ENCODE peak calls at places on chromosomes 12 and 14, in seven cellular contexts. One of them, this sample, is unnamed.

GRCh38 chr14:50425816-50426215 is 29.1 kb upstream of the CDKL1 start:
- DNase-seq in NCI-H2107: no peak
- DNase-seq in GM18507: no peak
- DNase-seq in iris pigment epithelial cell: peak
- DNase-seq in CD8-positive, alpha-beta T cell: no peak
- DNase-seq in BJ: peak
- DNase-seq in fibroblast of lung: peak
- DNase-seq in this sample: peak

GRCh38 chr14:72518809-72519377 is 375.0 kb downstream of the DPF3 start:
- DNase-seq in NCI-H2107: no peak
- DNase-seq in GM18507: peak
- DNase-seq in iris pigment epithelial cell: no peak
- DNase-seq in CD8-positive, alpha-beta T cell: peak
- DNase-seq in BJ: no peak
- DNase-seq in fibroblast of lung: no peak
- DNase-seq in this sample: no peak

GRCh38 chr14:62162998-62163589 is 400.9 kb downstream of the SNAPC1 start:
- DNase-seq in NCI-H2107: peak
- DNase-seq in GM18507: no peak
- DNase-seq in iris pigment epithelial cell: peak
- DNase-seq in CD8-positive, alpha-beta T cell: no peak
- DNase-seq in BJ: no peak
- DNase-seq in fibroblast of lung: peak
- DNase-seq in this sample: peak

GRCh38 chr12:47773062-47773857 is at the start of gene SLC48A1:
- DNase-seq in NCI-H2107: peak
- DNase-seq in GM18507: peak
- DNase-seq in iris pigment epithelial cell: peak
- DNase-seq in CD8-positive, alpha-beta T cell: peak
- DNase-seq in BJ: no peak
- DNase-seq in fibroblast of lung: peak
- DNase-seq in this sample: no peak

GRCh38 chr12:6998708-6999451 is 19.4 kb downstream of the LPCAT3 start:
- DNase-seq in NCI-H2107: no peak
- DNase-seq in GM18507: no peak
- DNase-seq in iris pigment epithelial cell: no peak
- DNase-seq in CD8-positive, alpha-beta T cell: no peak
- DNase-seq in BJ: no peak
- DNase-seq in fibroblast of lung: no peak
- DNase-seq in this sample: no peak

GRCh38 chr14:106872619-106873446 is 1346.5 kb downstream of the TMEM121 start:
- DNase-seq in NCI-H2107: peak
- DNase-seq in GM18507: no peak
- DNase-seq in iris pigment epithelial cell: peak
- DNase-seq in CD8-positive, alpha-beta T cell: peak
- DNase-seq in BJ: no peak
- DNase-seq in fibroblast of lung: no peak
- DNase-seq in this sample: no peak

GRCh38 chr14:77738559-77739250 is 22.3 kb downstream of the SNW1 start:
- DNase-seq in NCI-H2107: no peak
- DNase-seq in GM18507: no peak
- DNase-seq in iris pigment epithelial cell: peak
- DNase-seq in CD8-positive, alpha-beta T cell: no peak
- DNase-seq in BJ: no peak
- DNase-seq in fibroblast of lung: no peak
- DNase-seq in this sample: peak

GRCh38 chr12:16473610-16474326 is 126.3 kb downstream of the MGST1 start:
- DNase-seq in NCI-H2107: peak
- DNase-seq in GM18507: no peak
- DNase-seq in iris pigment epithelial cell: peak
- DNase-seq in CD8-positive, alpha-beta T cell: no peak
- DNase-seq in BJ: no peak
- DNase-seq in fibroblast of lung: peak
- DNase-seq in this sample: peak

GRCh38 chr12:41310367-41310766 is 122.2 kb downstream of the PDZRN4 start:
- DNase-seq in NCI-H2107: no peak
- DNase-seq in GM18507: no peak
- DNase-seq in iris pigment epithelial cell: no peak
- DNase-seq in CD8-positive, alpha-beta T cell: no peak
- DNase-seq in BJ: no peak
- DNase-seq in fibroblast of lung: no peak
- DNase-seq in this sample: no peak

GRCh38 chr14:78933948-78934524 is 763.9 kb downstream of the NRXN3 start:
- DNase-seq in NCI-H2107: no peak
- DNase-seq in GM18507: no peak
- DNase-seq in iris pigment epithelial cell: peak
- DNase-seq in CD8-positive, alpha-beta T cell: no peak
- DNase-seq in BJ: no peak
- DNase-seq in fibroblast of lung: peak
- DNase-seq in this sample: peak

GRCh38 chr12:68617160-68617926 is 6.6 kb downstream of the RAP1B start:
- DNase-seq in NCI-H2107: no peak
- DNase-seq in GM18507: no peak
- DNase-seq in iris pigment epithelial cell: peak
- DNase-seq in CD8-positive, alpha-beta T cell: no peak
- DNase-seq in BJ: no peak
- DNase-seq in fibroblast of lung: peak
- DNase-seq in this sample: peak

GRCh38 chr14:105092912-105093425 is 27.7 kb upstream of the GPR132 start:
- DNase-seq in NCI-H2107: no peak
- DNase-seq in GM18507: no peak
- DNase-seq in iris pigment epithelial cell: peak
- DNase-seq in CD8-positive, alpha-beta T cell: peak
- DNase-seq in BJ: no peak
- DNase-seq in fibroblast of lung: peak
- DNase-seq in this sample: peak

GRCh38 chr12:5051913-5052312 is 8.2 kb downstream of the KCNA5 start:
- DNase-seq in NCI-H2107: no peak
- DNase-seq in GM18507: no peak
- DNase-seq in iris pigment epithelial cell: no peak
- DNase-seq in CD8-positive, alpha-beta T cell: no peak
- DNase-seq in BJ: no peak
- DNase-seq in fibroblast of lung: no peak
- DNase-seq in this sample: no peak

GRCh38 chr12:130764073-130764472 is 48.0 kb upstream of the RIMBP2 start:
- DNase-seq in NCI-H2107: no peak
- DNase-seq in GM18507: no peak
- DNase-seq in iris pigment epithelial cell: peak
- DNase-seq in CD8-positive, alpha-beta T cell: no peak
- DNase-seq in BJ: no peak
- DNase-seq in fibroblast of lung: peak
- DNase-seq in this sample: peak

GRCh38 chr14:23123419-23123818 is 4.4 kb upstream of the CEBPE start:
- DNase-seq in NCI-H2107: no peak
- DNase-seq in GM18507: no peak
- DNase-seq in iris pigment epithelial cell: no peak
- DNase-seq in CD8-positive, alpha-beta T cell: no peak
- DNase-seq in BJ: no peak
- DNase-seq in fibroblast of lung: peak
- DNase-seq in this sample: no peak

GRCh38 chr14:91835920-91836843 is 31.2 kb downstream of the TC2N start:
- DNase-seq in NCI-H2107: peak
- DNase-seq in GM18507: peak
- DNase-seq in iris pigment epithelial cell: no peak
- DNase-seq in CD8-positive, alpha-beta T cell: peak
- DNase-seq in BJ: no peak
- DNase-seq in fibroblast of lung: no peak
- DNase-seq in this sample: no peak